ENCODE peak calls at places on chromosomes 2 and 18, in nine cellular contexts. D is pancreas, C is heart left ventricle, Z is Panc1, P is brain microvascular endothelial cell, S is AG10803, T is cardiac fibroblast, X is dorsolateral prefrontal cortex, J is HFF-Myc. R is an unnamed sample.

GRCh38 chr2:143083636-143084035 is 45.6 kb upstream of the ARHGAP15 start:
- DNase-seq in D (no peak), C (no peak), Z (no peak), P (peak), S (peak), T (peak), X (no peak), J (peak), R (no peak)

GRCh38 chr2:53740170-53740569 is 27.4 kb upstream of the CHAC2 start:
- DNase-seq in D (no peak), C (no peak), Z (no peak), P (no peak), S (peak), T (peak), X (no peak), J (no peak), R (no peak)

GRCh38 chr2:166067204-166067603 is 60.6 kb downstream of the SCN1A start:
- DNase-seq in D (no peak), C (no peak), Z (no peak), P (no peak), S (no peak), T (peak), X (no peak), J (no peak), R (no peak)

GRCh38 chr18:13137041-13137938 is 81.3 kb upstream of the LDLRAD4 start:
- DNase-seq in D (peak), C (peak), Z (no peak), P (no peak), S (no peak), T (peak), X (no peak), J (no peak), R (no peak)

GRCh38 chr2:106570316-106570715 is 83.2 kb downstream of the CD8B2 start:
- DNase-seq in D (no peak), C (no peak), Z (no peak), P (no peak), S (no peak), T (no peak), X (no peak), J (no peak), R (no peak)

GRCh38 chr2:96142217-96143113 is 2.8 kb downstream of the DUSP2 start:
- DNase-seq in D (peak), C (no peak), Z (no peak), P (no peak), S (no peak), T (no peak), X (no peak), J (no peak), R (no peak)

GRCh38 chr2:74917702-74918619 is 40.5 kb upstream of the POLE4 start:
- DNase-seq in D (no peak), C (no peak), Z (peak), P (peak), S (peak), T (peak), X (no peak), J (no peak), R (no peak)

GRCh38 chr2:60885683-60886082 is 4.3 kb downstream of the REL start:
- DNase-seq in D (no peak), C (no peak), Z (no peak), P (no peak), S (no peak), T (no peak), X (no peak), J (no peak), R (no peak)

GRCh38 chr2:110688594-110689091 is 10.8 kb upstream of the BUB1 start:
- DNase-seq in D (no peak), C (no peak), Z (no peak), P (no peak), S (no peak), T (no peak), X (no peak), J (no peak), R (no peak)

GRCh38 chr2:240723851-240724250 is 32.2 kb downstream of the AQP12A start:
- DNase-seq in D (peak), C (no peak), Z (no peak), P (no peak), S (no peak), T (no peak), X (no peak), J (no peak), R (no peak)

GRCh38 chr18:23228102-23229051 is 93.1 kb downstream of the CABLES1 start:
- DNase-seq in D (no peak), C (no peak), Z (no peak), P (peak), S (peak), T (peak), X (no peak), J (no peak), R (no peak)

GRCh38 chr2:104250635-104251034 is 603.3 kb upstream of the POU3F3 start:
- DNase-seq in D (no peak), C (no peak), Z (no peak), P (no peak), S (no peak), T (no peak), X (no peak), J (no peak), R (no peak)

GRCh38 chr2:10027931-10028330 is 15.4 kb upstream of the KLF11 start:
- DNase-seq in D (no peak), C (no peak), Z (no peak), P (no peak), S (no peak), T (no peak), X (no peak), J (no peak), R (no peak)

GRCh38 chr2:30771200-30771599 is 36.0 kb downstream of the CAPN13 start:
- DNase-seq in D (no peak), C (no peak), Z (no peak), P (no peak), S (no peak), T (no peak), X (no peak), J (no peak), R (no peak)

GRCh38 chr2:102619414-102620319 is at the start of gene SLC9A2:
- DNase-seq in D (peak), C (no peak), Z (no peak), P (no peak), S (no peak), T (peak), X (no peak), J (no peak), R (no peak)

GRCh38 chr18:56756971-56757370 is 105.8 kb downstream of the WDR7 start:
- DNase-seq in D (no peak), C (peak), Z (no peak), P (no peak), S (no peak), T (no peak), X (no peak), J (no peak), R (no peak)

GRCh38 chr18:54612237-54612636 is 21.2 kb downstream of the DYNAP start:
- DNase-seq in D (no peak), C (no peak), Z (no peak), P (no peak), S (peak), T (no peak), X (no peak), J (no peak), R (peak)

GRCh38 chr2:146004470-146004869 is 1484.6 kb upstream of the ZEB2 start:
- DNase-seq in D (no peak), C (no peak), Z (no peak), P (peak), S (peak), T (peak), X (no peak), J (peak), R (no peak)

GRCh38 chr2:129369437-129369836 is 610.0 kb upstream of the RAB6C start:
- DNase-seq in D (no peak), C (no peak), Z (no peak), P (no peak), S (no peak), T (no peak), X (no peak), J (no peak), R (no peak)

GRCh38 chr18:58937204-58937603 is 72.5 kb downstream of the ZNF532 start:
- DNase-seq in D (no peak), C (no peak), Z (no peak), P (peak), S (peak), T (peak), X (no peak), J (peak), R (no peak)

GRCh38 chr2:191001032-191001431 is 12.9 kb downstream of the STAT1 start:
- DNase-seq in D (no peak), C (no peak), Z (no peak), P (no peak), S (no peak), T (no peak), X (no peak), J (no peak), R (no peak)

GRCh38 chr2:156695595-156695994 is 259.4 kb downstream of the GPD2 start:
- DNase-seq in D (no peak), C (no peak), Z (no peak), P (no peak), S (no peak), T (no peak), X (no peak), J (no peak), R (no peak)

GRCh38 chr2:215633360-215633759 is 197.5 kb upstream of the FN1 start:
- DNase-seq in D (no peak), C (no peak), Z (no peak), P (no peak), S (no peak), T (no peak), X (no peak), J (no peak), R (no peak)

GRCh38 chr18:23365602-23366001 is 87.5 kb upstream of the RIOK3 start:
- DNase-seq in D (no peak), C (no peak), Z (no peak), P (peak), S (peak), T (peak), X (no peak), J (no peak), R (no peak)

GRCh38 chr2:85368921-85369320 is 14.4 kb downstream of the ELMOD3 start:
- DNase-seq in D (no peak), C (no peak), Z (no peak), P (no peak), S (no peak), T (peak), X (no peak), J (no peak), R (no peak)

GRCh38 chr2:145006957-145007672 is 487.2 kb upstream of the ZEB2 start:
- DNase-seq in D (no peak), C (peak), Z (no peak), P (peak), S (peak), T (peak), X (no peak), J (peak), R (no peak)

GRCh38 chr2:231634412-231634811 is 41.7 kb downstream of the TEX44 start:
- DNase-seq in D (no peak), C (no peak), Z (no peak), P (no peak), S (no peak), T (no peak), X (no peak), J (no peak), R (no peak)

GRCh38 chr2:160469615-160470204 is 23.9 kb downstream of the RBMS1 start:
- DNase-seq in D (no peak), C (no peak), Z (no peak), P (no peak), S (peak), T (peak), X (no peak), J (no peak), R (no peak)

GRCh38 chr2:101064868-101065549 is 62.9 kb downstream of the RPL31 start:
- DNase-seq in D (no peak), C (no peak), Z (peak), P (peak), S (peak), T (peak), X (no peak), J (no peak), R (no peak)

GRCh38 chr2:1991706-1992245 is 247.5 kb upstream of the PXDN start:
- DNase-seq in D (no peak), C (no peak), Z (no peak), P (no peak), S (no peak), T (no peak), X (no peak), J (no peak), R (no peak)

GRCh38 chr18:53944721-53945120 is 279.7 kb downstream of the MBD2 start:
- DNase-seq in D (no peak), C (no peak), Z (no peak), P (no peak), S (no peak), T (no peak), X (no peak), J (no peak), R (peak)

GRCh38 chr2:239376351-239376750 is 24.5 kb downstream of the HDAC4 start:
- DNase-seq in D (peak), C (no peak), Z (no peak), P (no peak), S (no peak), T (no peak), X (peak), J (no peak), R (no peak)

GRCh38 chr2:20449501-20450200 is 2.8 kb downstream of the RHOB start:
- DNase-seq in D (no peak), C (no peak), Z (no peak), P (no peak), S (no peak), T (peak), X (no peak), J (no peak), R (no peak)

GRCh38 chr18:72811047-72811446 is 56.7 kb downstream of the NETO1 start:
- DNase-seq in D (no peak), C (no peak), Z (no peak), P (no peak), S (no peak), T (no peak), X (no peak), J (no peak), R (no peak)

GRCh38 chr2:41038408-41038807 is 586.5 kb upstream of the SLC8A1 start:
- DNase-seq in D (no peak), C (no peak), Z (no peak), P (peak), S (peak), T (peak), X (no peak), J (no peak), R (no peak)

GRCh38 chr2:33909945-33910344 is 310.8 kb upstream of the FAM98A start:
- DNase-seq in D (no peak), C (no peak), Z (no peak), P (no peak), S (no peak), T (no peak), X (no peak), J (no peak), R (no peak)

GRCh38 chr2:222038086-222038802 is 260.6 kb downstream of the PAX3 start:
- DNase-seq in D (no peak), C (no peak), Z (no peak), P (no peak), S (peak), T (peak), X (no peak), J (no peak), R (peak)

GRCh38 chr18:35155403-35156117 is 85.3 kb upstream of the ZNF397 start:
- DNase-seq in D (no peak), C (no peak), Z (no peak), P (no peak), S (peak), T (peak), X (no peak), J (no peak), R (no peak)

GRCh38 chr2:192327576-192327975 is 132.8 kb upstream of the TMEFF2 start:
- DNase-seq in D (no peak), C (no peak), Z (no peak), P (no peak), S (no peak), T (no peak), X (no peak), J (no peak), R (no peak)

GRCh38 chr18:71398530-71398929 is 1109.7 kb downstream of the SOCS6 start:
- DNase-seq in D (no peak), C (no peak), Z (no peak), P (peak), S (no peak), T (peak), X (no peak), J (no peak), R (peak)

GRCh38 chr2:32135409-32135808 is 30.3 kb upstream of the SLC30A6 start:
- DNase-seq in D (no peak), C (no peak), Z (peak), P (peak), S (peak), T (peak), X (no peak), J (peak), R (no peak)
- TF ChIP-seq CTCF in D (no peak), C (no peak), Z (no peak), P (peak), S (peak), T (peak), X (peak), J (no peak), R (peak)

GRCh38 chr18:50074404-50074803 is 120.5 kb downstream of the MYO5B start:
- DNase-seq in D (no peak), C (no peak), Z (no peak), P (no peak), S (no peak), T (no peak), X (no peak), J (no peak), R (no peak)

GRCh38 chr18:50072146-50072545 is 122.8 kb downstream of the MYO5B start:
- DNase-seq in D (no peak), C (no peak), Z (no peak), P (no peak), S (no peak), T (no peak), X (no peak), J (no peak), R (no peak)

GRCh38 chr18:50073319-50073718 is 121.6 kb downstream of the MYO5B start:
- DNase-seq in D (no peak), C (no peak), Z (no peak), P (no peak), S (no peak), T (no peak), X (no peak), J (no peak), R (no peak)

GRCh38 chr18:50076245-50076644 is 118.7 kb downstream of the MYO5B start:
- DNase-seq in D (no peak), C (no peak), Z (no peak), P (no peak), S (no peak), T (no peak), X (no peak), J (no peak), R (no peak)

GRCh38 chr18:50075772-50076171 is 119.2 kb downstream of the MYO5B start:
- DNase-seq in D (no peak), C (no peak), Z (no peak), P (no peak), S (no peak), T (no peak), X (no peak), J (no peak), R (no peak)
- H3K4me3 ChIP-seq in D (no peak), C (no peak), Z (no peak), P (no peak), S (no peak), T (no peak), X (no peak), J (no peak), R (no peak)

GRCh38 chr2:39739386-39739785 is 39.7 kb downstream of the THUMPD2 start:
- DNase-seq in D (no peak), C (no peak), Z (no peak), P (no peak), S (no peak), T (no peak), X (no peak), J (no peak), R (no peak)

GRCh38 chr2:39737661-39738060 is 41.4 kb downstream of the THUMPD2 start:
- DNase-seq in D (no peak), C (no peak), Z (no peak), P (peak), S (peak), T (peak), X (peak), J (no peak), R (no peak)

GRCh38 chr2:39738941-39739340 is 40.1 kb downstream of the THUMPD2 start:
- DNase-seq in D (no peak), C (no peak), Z (no peak), P (no peak), S (peak), T (no peak), X (no peak), J (no peak), R (no peak)

GRCh38 chr2:39741871-39742270 is 37.2 kb downstream of the THUMPD2 start:
- DNase-seq in D (no peak), C (no peak), Z (no peak), P (no peak), S (peak), T (no peak), X (no peak), J (no peak), R (no peak)

GRCh38 chr2:39743170-39743851 is 35.7 kb downstream of the THUMPD2 start:
- DNase-seq in D (no peak), C (no peak), Z (no peak), P (peak), S (peak), T (peak), X (no peak), J (no peak), R (no peak)
- TF ChIP-seq CTCF in D (no peak), C (no peak), Z (no peak), P (no peak), S (no peak), T (no peak), X (no peak), J (no peak), R (no peak)

DNA sequence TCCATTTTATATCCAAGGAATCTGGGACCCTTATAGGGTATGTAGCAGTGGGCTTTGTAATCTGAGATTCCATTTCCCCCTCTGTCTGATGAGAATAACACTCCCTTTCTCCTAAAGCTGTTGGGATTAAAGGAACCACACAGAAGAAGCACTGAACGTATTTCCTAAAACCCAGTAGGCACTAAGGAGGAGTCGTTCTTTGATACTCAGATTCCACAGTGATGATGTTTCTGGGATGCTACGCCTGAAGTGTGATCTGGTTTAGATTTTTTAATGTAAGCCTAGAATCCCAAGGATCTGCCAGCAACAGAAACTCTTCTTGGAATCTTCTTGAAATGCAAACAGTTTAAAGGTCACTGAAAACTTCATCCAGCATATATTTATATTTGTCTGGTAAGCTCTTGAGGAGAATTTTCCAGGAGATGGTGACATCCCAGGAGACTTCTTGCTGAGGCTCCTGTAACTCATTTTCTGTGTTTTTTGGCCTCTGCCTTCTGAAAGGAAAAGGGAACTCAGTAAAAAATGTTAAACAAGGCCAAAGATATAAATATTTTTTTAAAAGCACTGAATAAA is 247.6 kb upstream of the TRIB2 start:
- DNase-seq in D (no peak), C (no peak), Z (no peak), P (no peak), S (peak), T (peak), X (no peak), J (no peak), R (no peak)
- H3K4me3 ChIP-seq in D (no peak), C (no peak), Z (no peak), P (no peak), S (no peak), T (no peak), X (no peak), J (no peak), R (no peak)

DNA sequence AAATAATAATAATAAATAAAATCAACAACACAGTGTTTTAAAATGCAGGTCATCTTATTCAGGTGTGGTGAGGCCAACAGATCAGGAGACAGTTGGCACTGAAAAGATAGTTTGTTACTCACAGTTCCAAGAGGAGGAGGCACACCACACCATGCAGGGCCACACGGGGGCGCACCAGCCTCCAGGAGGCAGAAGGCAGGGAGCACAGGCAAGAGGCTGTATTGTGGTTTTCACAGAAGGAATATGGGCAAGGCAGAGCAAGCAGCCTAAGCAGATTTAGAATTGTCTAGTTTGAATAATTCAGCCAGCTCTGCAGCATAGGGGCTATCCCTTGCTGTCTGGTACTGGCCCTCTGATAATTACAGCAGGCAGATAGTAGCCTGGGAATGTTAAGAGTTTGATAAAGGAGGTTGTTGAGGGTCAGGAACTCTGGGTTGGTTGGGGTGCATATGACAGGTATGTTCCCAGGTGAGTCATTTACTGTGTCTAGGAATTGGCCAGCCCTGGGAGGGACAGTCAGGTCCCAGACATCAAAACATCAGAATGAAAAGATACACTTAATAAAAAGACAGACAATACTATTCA is 31.3 kb downstream of the KIAA2012 start:
- DNase-seq in D (no peak), C (no peak), Z (peak), P (peak), S (peak), T (peak), X (no peak), J (peak), R (no peak)
- TF ChIP-seq CTCF in D (peak), C (peak), Z (peak), P (peak), S (peak), T (peak), X (peak), J (peak), R (peak)